ENCODE peak calls at places on chromosomes 4 and X, in four cellular contexts. T, U, H and J are unnamed samples.

GRCh38 chr4:177339794-177340374 is 30.2 kb downstream of the NEIL3 start:
- DNase-seq in H (no peak), T (peak), U (no peak), J (no peak)

GRCh38 chr4:152579107-152579764 is 43.3 kb upstream of the FBXW7 start:
- DNase-seq in U (no peak), H (no peak), T (no peak), J (no peak)

GRCh38 chrX:103913356-103914020 is 48.9 kb upstream of the TMSB15B start:
- DNase-seq in U (no peak), T (no peak), H (peak), J (peak)

GRCh38 chr4:28225689-28226353 is 1365.2 kb downstream of the STIM2 start:
- DNase-seq in H (no peak), T (no peak), U (no peak), J (no peak)

GRCh38 chr4:120691106-120691505 is 231.4 kb downstream of the PRDM5 start:
- DNase-seq in U (no peak), T (no peak), H (no peak), J (peak)

GRCh38 chr4:102696763-102697162 is 64.0 kb downstream of the MANBA start:
- DNase-seq in H (no peak), U (no peak), T (no peak), J (no peak)

GRCh38 chr4:147096667-147097604 is 151.3 kb upstream of the TTC29 start:
- DNase-seq in T (peak), H (no peak), U (no peak), J (no peak)

GRCh38 chr4:182604161-182604591 is 313.0 kb downstream of the DCTD start:
- DNase-seq in T (no peak), U (no peak), H (peak), J (no peak)

GRCh38 chr4:173498771-173499170 is 31.3 kb downstream of the HAND2 start:
- DNase-seq in T (no peak), H (no peak), U (no peak), J (no peak)

GRCh38 chr4:153987291-153987690 is 198.4 kb upstream of the SFRP2 start:
- DNase-seq in T (no peak), H (peak), U (peak), J (peak)

GRCh38 chr4:35883108-35883507 is 361.2 kb downstream of the ARAP2 start:
- DNase-seq in H (no peak), T (no peak), U (no peak), J (no peak)

GRCh38 chrX:40651620-40652223 is 4.4 kb upstream of the CXorf38 start:
- DNase-seq in U (no peak), H (peak), T (peak), J (peak)